ENCODE peak calls at places on chromosomes 16 and 17, in six cellular contexts. C is mucosa of descending colon, W is H9, L is aorta, E is OCI-LY7, X is H1. H is an unnamed sample.
A peak's percentile ranks its signal among the peaks of the same experiment; 100 is the strongest.

GRCh38 chr17:72697602-72698146 is 394.8 kb downstream of the SLC39A11 start:
- DNase-seq in C (no peak), W (no peak), L (no peak), E (no peak), X (no peak), H (no peak)

GRCh38 chr17:46979023-46979870 is at the start of gene RPRML:
- DNase-seq in C (peak; percentile 54), W (peak; percentile 77), L (peak; percentile 84), E (peak; percentile 73), X (peak; percentile 77), H (no peak)

GRCh38 chr17:78879679-78880186 is 23.3 kb downstream of the CEP295NL start:
- DNase-seq in C (no peak), W (no peak), L (peak; percentile 89), E (no peak), X (no peak), H (peak; percentile 78)

GRCh38 chr16:11677959-11678881 is 10.0 kb downstream of the SNN start:
- DNase-seq in C (no peak), W (no peak), L (peak; percentile 31), E (no peak), X (no peak), H (no peak)

GRCh38 chr17:35141681-35142466 is at the start of gene NLE1:
- DNase-seq in C (peak; percentile 87), W (peak; percentile 92), L (peak; percentile 95), E (peak; percentile 86), X (peak; percentile 98), H (peak; percentile 91)

GRCh38 chr16:50372611-50373344 is 4.0 kb upstream of the BRD7 start:
- DNase-seq in C (no peak), W (no peak), L (no peak), E (no peak), X (no peak), H (no peak)

GRCh38 chr17:67359960-67360817 is 6.2 kb downstream of the PSMD12 start:
- DNase-seq in C (no peak), W (no peak), L (no peak), E (peak; percentile 62), X (no peak), H (peak; percentile 79)

GRCh38 chr17:78214706-78215061 is 631 bp downstream of the BIRC5 start:
- DNase-seq in C (no peak), W (no peak), L (no peak), E (peak; percentile 53), X (no peak), H (no peak)

GRCh38 chr16:56265184-56265583 is 73.9 kb downstream of the GNAO1 start:
- DNase-seq in C (no peak), W (no peak), L (no peak), E (no peak), X (no peak), H (no peak)

GRCh38 chr16:3161235-3162018 is 26.6 kb upstream of the OR1F1 start:
- DNase-seq in C (peak; percentile 69), W (no peak), L (peak; percentile 58), E (no peak), X (no peak), H (no peak)

GRCh38 chr17:73586153-73586906 is 57.9 kb downstream of the SDK2 start:
- DNase-seq in C (no peak), W (no peak), L (no peak), E (no peak), X (no peak), H (no peak)

GRCh38 chr17:48047741-48048320 is 328 bp upstream of the NFE2L1 start:
- DNase-seq in C (peak; percentile 100), W (peak; percentile 100), L (peak; percentile 99), E (peak; percentile 99), X (peak; percentile 96), H (peak; percentile 100)

GRCh38 chr17:35257080-35257701 is 14.3 kb downstream of the SLFN5 start:
- DNase-seq in C (no peak), W (no peak), L (no peak), E (no peak), X (no peak), H (no peak)

GRCh38 chr17:3635474-3636153 is 436 bp downstream of the SHPK start:
- DNase-seq in C (no peak), W (no peak), L (no peak), E (no peak), X (no peak), H (no peak)

GRCh38 chr16:35140293-35140986 is 1681.0 kb downstream of the TP53TG3F start:
- DNase-seq in C (peak; percentile 37), W (no peak), L (peak; percentile 64), E (no peak), X (no peak), H (no peak)
- H3K9me3 ChIP-seq in C (peaks cover 74% of the 10 kb centered on the region), W (peaks cover 84% of the 10 kb centered on the region), L (no peaks in the 10 kb centered on the region), E (no peaks in the 10 kb centered on the region), X (peaks cover 86% of the 10 kb centered on the region), H (peaks cover 45% of the 10 kb centered on the region)

GRCh38 chr17:55230716-55231115 is 34.0 kb upstream of the HLF start:
- DNase-seq in C (no peak), W (no peak), L (no peak), E (no peak), X (no peak), H (no peak)

GRCh38 chr17:55238197-55238930 is 26.4 kb upstream of the HLF start:
- DNase-seq in C (peak; percentile 93), W (peak; percentile 98), L (peak; percentile 97), E (no peak), X (peak; percentile 98), H (peak; percentile 78)

GRCh38 chr17:55237826-55238196 is 26.9 kb upstream of the HLF start:
- DNase-seq in C (no peak), W (no peak), L (no peak), E (no peak), X (no peak), H (no peak)

GRCh38 chr17:55237268-55237667 is 27.5 kb upstream of the HLF start:
- DNase-seq in C (no peak), W (no peak), L (no peak), E (peak; percentile 20), X (no peak), H (peak; percentile 65)

GRCh38 chr17:55233840-55234239 is 30.9 kb upstream of the HLF start:
- DNase-seq in C (no peak), W (no peak), L (no peak), E (no peak), X (no peak), H (no peak)
- H3K4me1 ChIP-seq in C (no peaks in the 10 kb centered on the region), W (no peaks in the 10 kb centered on the region), L (no peaks in the 10 kb centered on the region), E (peaks cover 11% of the 10 kb centered on the region), X (no peaks in the 10 kb centered on the region), H (peaks cover 21% of the 10 kb centered on the region)

GRCh38 chr16:35575432-35575821 is 2116.0 kb downstream of the TP53TG3F start:
- DNase-seq in C (no peak), W (no peak), L (no peak), E (no peak), X (no peak), H (no peak)

GRCh38 chr16:35574454-35575431 is 2115.3 kb downstream of the TP53TG3F start:
- DNase-seq in C (no peak), W (no peak), L (no peak), E (no peak), X (no peak), H (no peak)

GRCh38 chr16:35572186-35572585 is 2112.8 kb downstream of the TP53TG3F start:
- DNase-seq in C (no peak), W (no peak), L (no peak), E (no peak), X (no peak), H (no peak)

GRCh38 chr16:35573407-35573806 is 2114.0 kb downstream of the TP53TG3F start:
- DNase-seq in C (no peak), W (no peak), L (no peak), E (no peak), X (no peak), H (no peak)

DNA sequence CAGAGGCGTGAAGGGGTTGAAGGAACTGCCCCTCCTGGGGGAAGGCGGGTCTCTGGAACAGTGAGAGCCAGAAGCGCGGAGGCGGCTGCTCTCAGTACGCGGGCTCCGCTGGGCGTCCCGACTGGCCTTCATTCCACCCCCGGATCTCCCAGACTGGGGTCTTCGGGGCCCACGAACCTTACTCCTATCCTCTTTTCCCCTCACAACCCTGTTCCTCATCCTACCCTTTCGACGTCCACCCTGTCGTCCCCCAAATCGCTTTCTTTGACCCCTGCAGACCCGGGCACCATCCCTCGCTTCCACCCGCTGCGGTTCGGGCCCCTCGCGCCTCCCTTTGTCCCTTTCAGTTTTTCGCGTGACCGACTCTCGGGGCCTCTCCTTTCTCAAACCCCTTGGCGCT is 2114.6 kb downstream of the TP53TG3F start:
- DNase-seq in C (no peak), W (no peak), L (no peak), E (no peak), X (no peak), H (no peak)
- H3K9me3 ChIP-seq in C (peaks cover 74% of the 10 kb centered on the region), W (peaks cover 95% of the 10 kb centered on the region), L (peaks cover 2% of the 10 kb centered on the region), E (no peaks in the 10 kb centered on the region), X (peaks cover 99% of the 10 kb centered on the region), H (peaks cover 4% of the 10 kb centered on the region)

DNA sequence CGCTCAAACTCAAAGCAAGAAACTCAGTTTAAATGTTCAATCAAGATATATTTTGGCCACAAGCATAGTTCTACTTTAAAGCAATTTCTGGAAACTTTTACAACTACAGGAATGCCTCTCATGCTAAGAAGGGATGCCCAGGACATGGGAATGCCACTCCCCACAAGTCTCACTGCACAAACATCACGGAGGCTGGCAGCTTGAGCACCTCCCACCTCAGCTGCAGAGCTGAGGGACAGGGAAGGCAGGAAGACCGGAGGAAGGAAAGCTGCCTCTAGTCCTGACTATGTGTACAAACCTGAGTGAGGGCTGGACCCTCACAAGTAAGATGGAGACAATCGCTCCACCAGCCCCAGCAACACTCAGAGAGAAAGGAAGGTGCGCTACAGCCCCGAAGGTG is 5.3 kb downstream of the AXIN1 start:
- DNase-seq in C (no peak), W (no peak), L (no peak), E (no peak), X (no peak), H (no peak)
- H3K4me1 ChIP-seq in C (peaks cover 10% of the 10 kb centered on the region), W (no peaks in the 10 kb centered on the region), L (no peaks in the 10 kb centered on the region), E (peaks cover 16% of the 10 kb centered on the region), X (peaks cover 2% of the 10 kb centered on the region), H (peaks cover 22% of the 10 kb centered on the region)

DNA sequence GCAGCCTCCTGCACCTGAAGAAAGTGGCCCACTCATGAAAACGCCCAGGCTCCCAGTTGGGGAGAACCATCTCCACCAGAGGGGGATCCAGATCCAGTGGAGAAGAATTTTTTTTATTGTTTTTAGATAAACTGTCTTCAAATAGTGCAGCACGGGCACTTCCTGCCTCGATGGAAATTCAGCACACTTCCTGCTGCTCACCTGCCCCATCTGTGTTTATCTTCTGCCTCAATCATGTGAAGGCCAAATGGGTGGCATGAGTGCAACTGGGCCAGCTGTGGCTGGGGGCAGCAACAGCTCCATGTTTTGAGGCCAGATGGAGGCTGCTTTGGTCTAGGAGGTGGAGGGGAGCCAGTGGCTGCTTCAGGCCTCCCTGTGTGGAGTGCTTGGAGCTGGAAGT is 75.9 kb upstream of the WSB1 start:
- DNase-seq in C (no peak), W (no peak), L (no peak), E (peak; percentile 74), X (no peak), H (peak; percentile 48)
- H3K9me3 ChIP-seq in C (no peaks in the 10 kb centered on the region), W (peaks cover 56% of the 10 kb centered on the region), L (peaks cover 2% of the 10 kb centered on the region), E (peaks cover 15% of the 10 kb centered on the region), X (peaks cover 70% of the 10 kb centered on the region), H (no peaks in the 10 kb centered on the region)